ENCODE peak calls at places on chromosomes 1 and 21, in eight cellular contexts. One of them, this sample, is unnamed.
A peak's percentile ranks its signal among the peaks of the same experiment; 100 is the strongest.

GRCh38 chr1:102628008-102628736 is 480.1 kb downstream of the COL11A1 start:
- DNase-seq in esophagus squamous epithelium: no peak
- DNase-seq in A673: peak; percentile 37
- DNase-seq in PC-3: peak; percentile 19
- DNase-seq in adrenal gland: no peak
- DNase-seq in A549: no peak
- DNase-seq in SJSA1: no peak
- DNase-seq in aorta: no peak
- DNase-seq in this sample: no peak

GRCh38 chr1:24970399-24970753 is 40.3 kb upstream of the RUNX3 start:
- DNase-seq in SJSA1: peak; percentile 59
- DNase-seq in A673: no peak
- DNase-seq in esophagus squamous epithelium: no peak
- DNase-seq in aorta: no peak
- DNase-seq in adrenal gland: no peak
- DNase-seq in A549: no peak
- DNase-seq in PC-3: peak; percentile 66
- DNase-seq in this sample: no peak

GRCh38 chr1:1068374-1069060 is 5.6 kb downstream of the RNF223 start:
- DNase-seq in aorta: no peak
- DNase-seq in esophagus squamous epithelium: no peak
- DNase-seq in PC-3: peak; percentile 93
- DNase-seq in A549: peak; percentile 35
- DNase-seq in adrenal gland: no peak
- DNase-seq in A673: no peak
- DNase-seq in SJSA1: no peak
- DNase-seq in this sample: no peak

GRCh38 chr1:56845343-56845742 is 9.3 kb upstream of the C8A start:
- DNase-seq in PC-3: no peak
- DNase-seq in aorta: no peak
- DNase-seq in A673: no peak
- DNase-seq in adrenal gland: no peak
- DNase-seq in SJSA1: no peak
- DNase-seq in A549: no peak
- DNase-seq in esophagus squamous epithelium: no peak
- DNase-seq in this sample: no peak

GRCh38 chr1:245690153-245690552 is 535.4 kb downstream of the KIF26B start:
- DNase-seq in PC-3: no peak
- DNase-seq in aorta: no peak
- DNase-seq in A673: no peak
- DNase-seq in SJSA1: no peak
- DNase-seq in esophagus squamous epithelium: no peak
- DNase-seq in A549: no peak
- DNase-seq in adrenal gland: no peak
- DNase-seq in this sample: no peak

GRCh38 chr1:90964444-90965035 is 57.3 kb downstream of the ZNF644 start:
- DNase-seq in aorta: no peak
- DNase-seq in SJSA1: no peak
- DNase-seq in esophagus squamous epithelium: no peak
- DNase-seq in A673: peak; percentile 56
- DNase-seq in A549: no peak
- DNase-seq in PC-3: peak; percentile 44
- DNase-seq in adrenal gland: no peak
- DNase-seq in this sample: no peak

GRCh38 chr1:230281531-230281930 is 144.6 kb downstream of the PGBD5 start:
- DNase-seq in aorta: no peak
- DNase-seq in PC-3: no peak
- DNase-seq in A549: no peak
- DNase-seq in adrenal gland: peak; percentile 9
- DNase-seq in SJSA1: no peak
- DNase-seq in esophagus squamous epithelium: no peak
- DNase-seq in A673: no peak
- DNase-seq in this sample: no peak

GRCh38 chr1:70458120-70458519 is 47.1 kb downstream of the CTH start:
- DNase-seq in adrenal gland: no peak
- DNase-seq in SJSA1: no peak
- DNase-seq in PC-3: no peak
- DNase-seq in aorta: no peak
- DNase-seq in A549: no peak
- DNase-seq in esophagus squamous epithelium: no peak
- DNase-seq in A673: peak; percentile 47
- DNase-seq in this sample: no peak

GRCh38 chr1:151371340-151371739 is 1.2 kb downstream of the SELENBP1 start:
- DNase-seq in esophagus squamous epithelium: no peak
- DNase-seq in PC-3: peak; percentile 40
- DNase-seq in A673: no peak
- DNase-seq in aorta: peak; percentile 85
- DNase-seq in SJSA1: no peak
- DNase-seq in adrenal gland: peak; percentile 74
- DNase-seq in A549: no peak
- DNase-seq in this sample: no peak

GRCh38 chr1:19080715-19081114 is 124.2 kb upstream of the IFFO2 start:
- DNase-seq in A673: no peak
- DNase-seq in aorta: no peak
- DNase-seq in SJSA1: no peak
- DNase-seq in PC-3: no peak
- DNase-seq in adrenal gland: no peak
- DNase-seq in A549: no peak
- DNase-seq in esophagus squamous epithelium: no peak
- DNase-seq in this sample: no peak

GRCh38 chr1:192633533-192634258 is 2.3 kb upstream of the RGS13 start:
- DNase-seq in SJSA1: no peak
- DNase-seq in adrenal gland: no peak
- DNase-seq in esophagus squamous epithelium: no peak
- DNase-seq in aorta: no peak
- DNase-seq in A549: no peak
- DNase-seq in PC-3: no peak
- DNase-seq in A673: no peak
- DNase-seq in this sample: no peak

GRCh38 chr1:83901547-83902155 is 97.3 kb downstream of the TTLL7 start:
- DNase-seq in aorta: no peak
- DNase-seq in A673: peak; percentile 22
- DNase-seq in SJSA1: no peak
- DNase-seq in A549: peak; percentile 14
- DNase-seq in PC-3: peak; percentile 97
- DNase-seq in esophagus squamous epithelium: no peak
- DNase-seq in adrenal gland: no peak
- DNase-seq in this sample: no peak

GRCh38 chr1:9086796-9087195 is 17.4 kb upstream of the SLC2A5 start:
- DNase-seq in adrenal gland: no peak
- DNase-seq in PC-3: no peak
- DNase-seq in esophagus squamous epithelium: no peak
- DNase-seq in A673: no peak
- DNase-seq in A549: no peak
- DNase-seq in SJSA1: no peak
- DNase-seq in aorta: no peak
- DNase-seq in this sample: no peak

GRCh38 chr1:85090225-85090624 is 41.9 kb upstream of the MCOLN3 start:
- DNase-seq in A549: no peak
- DNase-seq in SJSA1: no peak
- DNase-seq in adrenal gland: no peak
- DNase-seq in esophagus squamous epithelium: no peak
- DNase-seq in A673: no peak
- DNase-seq in aorta: no peak
- DNase-seq in PC-3: no peak
- DNase-seq in this sample: no peak

GRCh38 chr1:220748091-220748934 is at the start of gene MTARC2:
- DNase-seq in esophagus squamous epithelium: peak; percentile 17
- DNase-seq in aorta: peak; percentile 86
- DNase-seq in SJSA1: peak; percentile 84
- DNase-seq in adrenal gland: peak; percentile 92
- DNase-seq in PC-3: peak; percentile 85
- DNase-seq in A549: peak; percentile 75
- DNase-seq in A673: no peak
- DNase-seq in this sample: peak; percentile 93

GRCh38 chr1:47766832-47767740 is 230.1 kb downstream of the TRABD2B start:
- DNase-seq in adrenal gland: no peak
- DNase-seq in A549: no peak
- DNase-seq in aorta: no peak
- DNase-seq in esophagus squamous epithelium: no peak
- DNase-seq in SJSA1: no peak
- DNase-seq in PC-3: no peak
- DNase-seq in A673: no peak
- DNase-seq in this sample: no peak

GRCh38 chr1:214386747-214387146 is 105.8 kb downstream of the SMYD2 start:
- DNase-seq in esophagus squamous epithelium: no peak
- DNase-seq in PC-3: peak; percentile 17
- DNase-seq in aorta: no peak
- DNase-seq in A673: no peak
- DNase-seq in A549: no peak
- DNase-seq in SJSA1: peak; percentile 82
- DNase-seq in adrenal gland: peak; percentile 89
- DNase-seq in this sample: no peak

GRCh38 chr1:201714542-201715276 is 114.2 kb upstream of the IPO9 start:
- DNase-seq in SJSA1: peak; percentile 99
- DNase-seq in aorta: peak; percentile 96
- DNase-seq in esophagus squamous epithelium: peak; percentile 41
- DNase-seq in adrenal gland: peak; percentile 90
- DNase-seq in A673: peak; percentile 90
- DNase-seq in A549: peak; percentile 98
- DNase-seq in PC-3: peak; percentile 95
- DNase-seq in this sample: peak; percentile 74

GRCh38 chr1:154335351-154335714 is 10.0 kb downstream of the ATP8B2 start:
- DNase-seq in PC-3: no peak
- DNase-seq in esophagus squamous epithelium: no peak
- DNase-seq in adrenal gland: no peak
- DNase-seq in aorta: no peak
- DNase-seq in SJSA1: no peak
- DNase-seq in A549: no peak
- DNase-seq in A673: no peak
- DNase-seq in this sample: no peak
- H3K4me3 ChIP-seq in PC-3: no peak overlapping the region
- H3K4me3 ChIP-seq in esophagus squamous epithelium: no peak overlapping the region
- H3K4me3 ChIP-seq in adrenal gland: no peak overlapping the region
- H3K4me3 ChIP-seq in aorta: no peak overlapping the region
- H3K4me3 ChIP-seq in SJSA1: no peak overlapping the region
- H3K4me3 ChIP-seq in A549: no peak overlapping the region
- H3K4me3 ChIP-seq in A673: no peak overlapping the region
- H3K4me3 ChIP-seq in this sample: no peak overlapping the region

GRCh38 chr1:156865258-156865657 is 4.6 kb downstream of the NTRK1 start:
- DNase-seq in adrenal gland: no peak
- DNase-seq in aorta: no peak
- DNase-seq in SJSA1: no peak
- DNase-seq in esophagus squamous epithelium: no peak
- DNase-seq in A673: no peak
- DNase-seq in A549: no peak
- DNase-seq in PC-3: no peak
- DNase-seq in this sample: no peak

GRCh38 chr1:156862602-156863599 is 2.2 kb downstream of the NTRK1 start:
- DNase-seq in aorta: no peak
- DNase-seq in adrenal gland: no peak
- DNase-seq in SJSA1: no peak
- DNase-seq in A549: no peak
- DNase-seq in A673: no peak
- DNase-seq in esophagus squamous epithelium: no peak
- DNase-seq in PC-3: no peak
- DNase-seq in this sample: peak; percentile 29

GRCh38 chr1:156866679-156867015 is 6.0 kb downstream of the NTRK1 start:
- DNase-seq in adrenal gland: no peak
- DNase-seq in A549: no peak
- DNase-seq in SJSA1: no peak
- DNase-seq in esophagus squamous epithelium: no peak
- DNase-seq in aorta: no peak
- DNase-seq in PC-3: no peak
- DNase-seq in A673: no peak
- DNase-seq in this sample: no peak

GRCh38 chr1:156865865-156866678 is 5.4 kb downstream of the NTRK1 start:
- DNase-seq in A549: no peak
- DNase-seq in A673: no peak
- DNase-seq in aorta: no peak
- DNase-seq in PC-3: no peak
- DNase-seq in adrenal gland: no peak
- DNase-seq in SJSA1: no peak
- DNase-seq in esophagus squamous epithelium: no peak
- DNase-seq in this sample: no peak

DNA sequence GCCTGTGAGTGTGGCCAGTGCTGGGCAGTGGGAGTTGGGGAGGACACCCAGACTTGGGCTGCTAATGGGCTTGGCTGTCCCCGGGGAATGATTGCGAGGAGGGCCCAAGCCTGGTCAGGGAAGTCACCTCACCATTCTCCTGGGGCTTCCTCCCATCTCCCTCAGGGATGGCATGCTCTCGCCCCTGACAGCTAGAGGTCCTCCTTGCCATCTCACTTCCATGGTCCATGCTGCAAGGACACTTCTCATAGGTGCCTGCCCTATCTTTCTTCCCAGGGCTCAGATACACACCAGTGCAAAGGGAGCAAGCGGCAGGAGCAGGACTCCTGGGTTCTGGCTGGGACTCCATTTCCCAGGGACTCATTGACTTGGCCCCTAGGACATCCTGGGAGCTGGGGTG is 4.1 kb downstream of the NTRK1 start:
- DNase-seq in adrenal gland: no peak
- DNase-seq in aorta: no peak
- DNase-seq in A549: no peak
- DNase-seq in PC-3: no peak
- DNase-seq in SJSA1: no peak
- DNase-seq in esophagus squamous epithelium: no peak
- DNase-seq in A673: no peak
- DNase-seq in this sample: no peak
- H3K4me1 ChIP-seq in adrenal gland: peaks cover 4% of the 10 kb centered on the region
- H3K4me1 ChIP-seq in aorta: no peaks in the 10 kb centered on the region
- H3K4me1 ChIP-seq in A549: peaks cover 4% of the 10 kb centered on the region
- H3K4me1 ChIP-seq in PC-3: peaks cover 17% of the 10 kb centered on the region
- H3K4me1 ChIP-seq in SJSA1: peaks cover 14% of the 10 kb centered on the region
- H3K4me1 ChIP-seq in esophagus squamous epithelium: peaks cover 17% of the 10 kb centered on the region
- H3K4me1 ChIP-seq in A673: peaks cover 16% of the 10 kb centered on the region
- H3K4me1 ChIP-seq in this sample: no peaks in the 10 kb centered on the region

DNA sequence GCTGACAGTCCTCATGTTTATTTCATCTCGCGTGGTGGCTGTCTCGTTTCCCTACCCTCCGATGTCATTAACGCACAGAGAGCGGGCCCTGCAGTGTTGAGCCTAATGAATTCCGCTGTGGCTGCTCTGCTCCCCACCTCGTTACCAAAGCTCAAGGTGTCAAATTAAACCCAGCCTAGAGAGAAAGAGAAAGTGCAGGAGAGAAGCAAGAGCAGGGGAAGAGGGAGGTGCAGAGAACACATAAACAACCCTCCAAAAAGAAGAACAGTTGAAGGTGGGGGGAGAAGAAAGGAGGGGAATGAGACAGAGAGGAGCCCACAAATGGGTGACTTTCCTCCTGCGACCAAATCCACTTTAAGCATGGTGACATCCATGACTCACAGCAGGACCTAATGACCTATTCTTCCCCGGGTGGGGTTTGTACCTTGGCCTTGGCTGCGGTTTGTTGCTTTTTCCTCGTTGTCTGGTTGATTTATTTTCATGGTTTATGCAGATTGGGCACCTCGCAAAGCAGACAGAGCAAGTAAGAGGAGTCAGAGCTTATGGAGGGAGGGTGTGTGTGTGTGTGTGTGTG is 92.5 kb downstream of the PBX1 start:
- DNase-seq in PC-3: no peak
- DNase-seq in esophagus squamous epithelium: no peak
- DNase-seq in SJSA1: no peak
- DNase-seq in aorta: no peak
- DNase-seq in adrenal gland: peak; percentile 87
- DNase-seq in A673: no peak
- DNase-seq in A549: peak; percentile 25
- DNase-seq in this sample: no peak
- H3K27ac ChIP-seq in PC-3: no peak overlapping the region
- H3K27ac ChIP-seq in esophagus squamous epithelium: peak overlapping the region; percentile 75
- H3K27ac ChIP-seq in SJSA1: no peak overlapping the region
- H3K27ac ChIP-seq in aorta: no peak overlapping the region
- H3K27ac ChIP-seq in adrenal gland: peak overlapping the region; percentile 22
- H3K27ac ChIP-seq in A673: no peak overlapping the region
- H3K27ac ChIP-seq in A549: peak overlapping the region; percentile 85
- H3K27ac ChIP-seq in this sample: no peak overlapping the region

GRCh38 chr21:43849532-43850299 is 15.3 kb upstream of the AGPAT3 start:
- DNase-seq in PC-3: no peak
- DNase-seq in adrenal gland: no peak
- DNase-seq in A673: no peak
- DNase-seq in SJSA1: no peak
- DNase-seq in aorta: no peak
- DNase-seq in esophagus squamous epithelium: no peak
- DNase-seq in A549: no peak
- DNase-seq in this sample: no peak
- H3K4me3 ChIP-seq in PC-3: no peak overlapping the region
- H3K4me3 ChIP-seq in adrenal gland: no peak overlapping the region
- H3K4me3 ChIP-seq in A673: no peak overlapping the region
- H3K4me3 ChIP-seq in SJSA1: no peak overlapping the region
- H3K4me3 ChIP-seq in aorta: no peak overlapping the region
- H3K4me3 ChIP-seq in esophagus squamous epithelium: no peak overlapping the region
- H3K4me3 ChIP-seq in A549: no peak overlapping the region
- H3K4me3 ChIP-seq in this sample: no peak overlapping the region